ENCODE peak calls at places on chromosomes 1 and 21, in four cellular contexts. One of them, this sample, is unnamed.

GRCh38 chr1:33012165-33012564 is 24.5 kb downstream of the AK2 start:
- DNase-seq in HFF-Myc: no peak
- DNase-seq in B cell: no peak
- DNase-seq in K562: no peak
- DNase-seq in this sample: no peak

GRCh38 chr1:6179564-6180175 is 451 bp downstream of the CHD5 start:
- DNase-seq in K562: no peak
- DNase-seq in B cell: no peak
- DNase-seq in HFF-Myc: no peak
- DNase-seq in this sample: no peak

GRCh38 chr1:168708698-168709406 is 20.2 kb downstream of the DPT start:
- DNase-seq in HFF-Myc: no peak
- DNase-seq in B cell: no peak
- DNase-seq in K562: no peak
- DNase-seq in this sample: no peak

GRCh38 chr1:58702766-58703165 is 2.9 kb upstream of the MYSM1 start:
- DNase-seq in B cell: no peak
- DNase-seq in K562: no peak
- DNase-seq in HFF-Myc: no peak
- DNase-seq in this sample: no peak

GRCh38 chr1:214002472-214002871 is 14.7 kb downstream of the PROX1 start:
- DNase-seq in B cell: no peak
- DNase-seq in HFF-Myc: peak
- DNase-seq in K562: peak
- DNase-seq in this sample: no peak

GRCh38 chr1:164588388-164589341 is 29.7 kb downstream of the PBX1 start:
- DNase-seq in B cell: no peak
- DNase-seq in K562: no peak
- DNase-seq in HFF-Myc: peak
- DNase-seq in this sample: no peak

GRCh38 chr1:205373022-205373421 is 16.3 kb upstream of the KLHDC8A start:
- DNase-seq in K562: no peak
- DNase-seq in HFF-Myc: no peak
- DNase-seq in B cell: no peak
- DNase-seq in this sample: no peak

GRCh38 chr21:46431884-46432488 is 26.7 kb upstream of the DIP2A start:
- DNase-seq in HFF-Myc: no peak
- DNase-seq in K562: no peak
- DNase-seq in B cell: no peak
- DNase-seq in this sample: no peak

GRCh38 chr1:206808615-206809014 is 36.3 kb upstream of the IL10 start:
- DNase-seq in B cell: no peak
- DNase-seq in K562: peak
- DNase-seq in HFF-Myc: no peak
- DNase-seq in this sample: no peak

GRCh38 chr1:61400131-61400530 is 317.8 kb downstream of the NFIA start:
- DNase-seq in K562: no peak
- DNase-seq in HFF-Myc: no peak
- DNase-seq in B cell: no peak
- DNase-seq in this sample: no peak

GRCh38 chr21:45309069-45309521 is 21.4 kb upstream of the POFUT2 start:
- DNase-seq in B cell: no peak
- DNase-seq in K562: peak
- DNase-seq in HFF-Myc: no peak
- DNase-seq in this sample: no peak

GRCh38 chr1:44500181-44501021 is 95.3 kb downstream of the RNF220 start:
- DNase-seq in K562: peak
- DNase-seq in HFF-Myc: no peak
- DNase-seq in B cell: no peak
- DNase-seq in this sample: no peak

GRCh38 chr1:45979074-45979777 is 153.2 kb downstream of the PIK3R3 start:
- DNase-seq in HFF-Myc: no peak
- DNase-seq in K562: no peak
- DNase-seq in B cell: no peak
- DNase-seq in this sample: no peak

GRCh38 chr1:246597340-246597739 is 31.1 kb downstream of the CNST start:
- DNase-seq in HFF-Myc: peak
- DNase-seq in K562: no peak
- DNase-seq in B cell: no peak
- DNase-seq in this sample: no peak

GRCh38 chr1:173520799-173521198 is 43.7 kb downstream of the PRDX6 start:
- DNase-seq in K562: no peak
- DNase-seq in B cell: no peak
- DNase-seq in HFF-Myc: no peak
- DNase-seq in this sample: no peak

GRCh38 chr1:91428182-91428798 is 23.7 kb upstream of the HFM1 start:
- DNase-seq in K562: no peak
- DNase-seq in B cell: no peak
- DNase-seq in HFF-Myc: no peak
- DNase-seq in this sample: no peak

GRCh38 chr1:67566803-67567202 is 118.2 kb upstream of the GADD45A start:
- DNase-seq in HFF-Myc: no peak
- DNase-seq in B cell: no peak
- DNase-seq in K562: no peak
- DNase-seq in this sample: no peak

GRCh38 chr1:10479276-10479675 is 4.5 kb downstream of the PEX14 start:
- DNase-seq in K562: no peak
- DNase-seq in B cell: no peak
- DNase-seq in HFF-Myc: no peak
- DNase-seq in this sample: no peak

GRCh38 chr1:158037876-158038359 is 44.5 kb downstream of the KIRREL1 start:
- DNase-seq in B cell: no peak
- DNase-seq in K562: no peak
- DNase-seq in HFF-Myc: peak
- DNase-seq in this sample: no peak

GRCh38 chr1:203124546-203125317 is 2.8 kb upstream of the ADORA1 start:
- DNase-seq in B cell: no peak
- DNase-seq in K562: no peak
- DNase-seq in HFF-Myc: no peak
- DNase-seq in this sample: no peak

DNA sequence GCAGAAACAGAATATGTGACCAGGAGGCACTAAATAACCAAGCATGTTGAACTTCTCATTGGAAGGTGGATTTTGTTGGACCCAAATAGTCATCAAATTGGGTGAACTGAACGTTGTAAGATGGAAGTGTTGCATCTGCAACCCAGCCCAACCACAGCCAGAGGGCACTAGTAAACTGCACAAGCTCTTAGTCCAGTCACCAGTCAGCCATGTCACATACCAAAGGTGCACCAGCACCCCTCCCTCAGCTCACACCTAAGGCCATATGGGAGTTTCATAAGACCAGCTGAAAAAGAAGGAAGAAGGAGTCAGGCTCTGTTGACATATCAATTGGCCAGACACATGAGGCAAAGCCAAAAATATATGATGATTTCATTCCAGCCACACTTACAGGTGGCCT is 481.7 kb upstream of the NR5A2 start:
- DNase-seq in B cell: no peak
- DNase-seq in K562: no peak
- DNase-seq in HFF-Myc: no peak
- DNase-seq in this sample: no peak
- TF ChIP-seq CTCF in B cell: no peak
- TF ChIP-seq CTCF in K562: peak
- TF ChIP-seq CTCF in HFF-Myc: peak
- TF ChIP-seq CTCF in this sample: peak

GRCh38 chr1:237386362-237387143 is 344.6 kb downstream of the RYR2 start:
- DNase-seq in K562: peak
- DNase-seq in B cell: no peak
- DNase-seq in HFF-Myc: no peak
- DNase-seq in this sample: peak

GRCh38 chr1:237387144-237387505 is 345.1 kb downstream of the RYR2 start:
- DNase-seq in B cell: no peak
- DNase-seq in HFF-Myc: no peak
- DNase-seq in K562: no peak
- DNase-seq in this sample: no peak

GRCh38 chr1:237383825-237384612 is 342.0 kb downstream of the RYR2 start:
- DNase-seq in B cell: no peak
- DNase-seq in HFF-Myc: no peak
- DNase-seq in K562: no peak
- DNase-seq in this sample: no peak
- TF ChIP-seq CTCF in B cell: no peak
- TF ChIP-seq CTCF in HFF-Myc: no peak
- TF ChIP-seq CTCF in K562: no peak
- TF ChIP-seq CTCF in this sample: no peak

DNA sequence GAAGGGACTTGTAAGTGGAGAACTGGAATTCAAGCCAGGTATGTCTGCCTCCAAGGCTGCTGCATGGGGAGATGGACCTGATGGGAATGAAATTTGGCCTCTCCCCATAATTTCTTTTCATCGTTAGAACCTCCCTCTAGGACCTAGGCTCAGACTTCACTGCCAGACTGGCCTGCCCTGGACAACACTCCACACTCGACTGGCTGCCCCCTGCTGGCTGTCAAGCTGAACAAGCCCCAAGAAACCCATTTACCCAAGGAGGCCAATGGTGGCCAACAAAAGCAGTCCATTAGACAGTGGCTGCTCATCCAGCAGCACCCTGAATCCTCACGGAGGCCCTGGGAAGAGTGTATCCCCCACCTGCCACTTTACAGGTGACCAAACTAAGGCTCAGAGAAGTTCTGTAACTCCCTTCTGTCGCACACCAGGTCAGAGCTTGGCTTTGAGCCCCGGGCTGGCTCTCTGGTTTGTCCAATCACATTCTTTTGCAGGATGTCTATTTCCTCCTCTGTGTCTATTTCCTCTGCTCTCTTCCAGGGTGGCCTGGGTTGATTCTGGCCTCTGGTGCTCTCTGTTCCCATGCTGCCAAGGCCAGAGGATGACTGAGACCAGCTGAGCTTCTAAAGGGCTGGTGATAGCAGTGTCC is 3.8 kb downstream of the RNF186 start:
- DNase-seq in K562: peak
- DNase-seq in HFF-Myc: no peak
- DNase-seq in B cell: peak
- DNase-seq in this sample: peak
- TF ChIP-seq CTCF in K562: peak
- TF ChIP-seq CTCF in HFF-Myc: peak
- TF ChIP-seq CTCF in B cell: peak
- TF ChIP-seq CTCF in this sample: peak

GRCh38 chr21:36429672-36430546 is 44.7 kb downstream of the CHAF1B start:
- DNase-seq in K562: peak
- DNase-seq in B cell: peak
- DNase-seq in HFF-Myc: peak
- DNase-seq in this sample: peak
- TF ChIP-seq CTCF in K562: peak
- TF ChIP-seq CTCF in B cell: no peak
- TF ChIP-seq CTCF in HFF-Myc: no peak
- TF ChIP-seq CTCF in this sample: no peak

GRCh38 chr1:56301791-56302190 is 277.6 kb downstream of the PLPP3 start:
- DNase-seq in K562: no peak
- DNase-seq in HFF-Myc: peak
- DNase-seq in B cell: no peak
- DNase-seq in this sample: no peak

GRCh38 chr1:56297191-56297590 is 282.2 kb downstream of the PLPP3 start:
- DNase-seq in K562: no peak
- DNase-seq in HFF-Myc: no peak
- DNase-seq in B cell: no peak
- DNase-seq in this sample: no peak

GRCh38 chr1:56297948-56298347 is 281.4 kb downstream of the PLPP3 start:
- DNase-seq in HFF-Myc: no peak
- DNase-seq in K562: no peak
- DNase-seq in B cell: no peak
- DNase-seq in this sample: no peak

GRCh38 chr1:56295949-56296929 is 283.1 kb downstream of the PLPP3 start:
- DNase-seq in K562: no peak
- DNase-seq in B cell: no peak
- DNase-seq in HFF-Myc: no peak
- DNase-seq in this sample: no peak

GRCh38 chr1:56298866-56299265 is 280.5 kb downstream of the PLPP3 start:
- DNase-seq in K562: no peak
- DNase-seq in HFF-Myc: no peak
- DNase-seq in B cell: no peak
- DNase-seq in this sample: no peak
- TF ChIP-seq CTCF in K562: no peak
- TF ChIP-seq CTCF in HFF-Myc: no peak
- TF ChIP-seq CTCF in B cell: no peak
- TF ChIP-seq CTCF in this sample: no peak

GRCh38 chr21:14376854-14377253 is 6.1 kb downstream of the HSPA13 start:
- DNase-seq in K562: no peak
- DNase-seq in HFF-Myc: no peak
- DNase-seq in B cell: no peak
- DNase-seq in this sample: no peak
- TF ChIP-seq CTCF in K562: peak
- TF ChIP-seq CTCF in HFF-Myc: no peak
- TF ChIP-seq CTCF in B cell: no peak
- TF ChIP-seq CTCF in this sample: no peak

DNA sequence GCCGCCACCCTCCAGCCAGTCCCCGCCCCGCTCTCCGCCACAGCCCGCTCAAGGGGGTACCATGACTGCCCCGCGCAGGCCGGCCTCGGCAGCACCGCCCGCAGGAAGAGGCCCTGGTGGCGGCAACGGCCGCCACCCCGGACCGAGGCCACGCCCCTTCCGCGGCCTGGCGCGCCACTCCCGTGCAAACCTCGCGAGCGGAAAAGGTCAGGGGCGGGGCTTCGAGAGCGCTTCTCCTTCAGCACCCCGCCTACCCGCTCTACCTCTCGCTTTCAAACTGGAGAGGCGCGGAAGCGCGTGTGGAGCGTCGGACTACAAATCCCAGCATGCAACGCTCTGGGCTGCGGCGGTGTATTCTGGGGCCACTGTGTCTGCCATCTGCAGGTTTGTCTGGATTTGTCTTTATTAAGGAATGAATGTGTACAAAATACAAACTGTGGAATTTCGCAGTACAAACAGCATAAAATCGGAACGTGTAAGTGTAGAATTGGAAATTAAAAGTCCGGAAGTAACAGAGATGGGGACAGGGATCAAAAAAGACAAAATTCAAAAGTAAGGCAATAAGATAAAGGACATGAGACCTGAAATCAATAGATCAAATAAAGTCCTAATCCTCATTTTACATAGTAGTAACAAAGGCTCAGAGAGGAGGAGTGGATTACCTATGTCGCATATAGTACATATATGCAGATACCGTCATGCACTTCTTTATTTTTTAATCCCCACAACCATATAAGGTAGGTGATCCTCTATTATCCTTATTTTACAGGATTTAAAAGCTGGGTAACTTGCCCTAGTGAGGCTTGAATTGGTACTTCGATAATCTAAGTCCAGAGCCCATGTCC is 464 bp upstream of the ADSS2 start:
- DNase-seq in HFF-Myc: peak
- DNase-seq in K562: peak
- DNase-seq in B cell: peak
- DNase-seq in this sample: peak
- TF ChIP-seq CTCF in HFF-Myc: peak
- TF ChIP-seq CTCF in K562: peak
- TF ChIP-seq CTCF in B cell: peak
- TF ChIP-seq CTCF in this sample: peak

GRCh38 chr21:32200029-32200428 is 78.8 kb downstream of the MIS18A start:
- DNase-seq in K562: no peak
- DNase-seq in HFF-Myc: no peak
- DNase-seq in B cell: no peak
- DNase-seq in this sample: no peak

GRCh38 chr21:32196001-32196400 is 82.8 kb downstream of the MIS18A start:
- DNase-seq in K562: no peak
- DNase-seq in HFF-Myc: no peak
- DNase-seq in B cell: no peak
- DNase-seq in this sample: no peak

GRCh38 chr21:32193066-32193465 is 85.8 kb downstream of the MIS18A start:
- DNase-seq in B cell: no peak
- DNase-seq in K562: no peak
- DNase-seq in HFF-Myc: no peak
- DNase-seq in this sample: no peak

GRCh38 chr21:32203877-32204480 is 74.9 kb downstream of the MIS18A start:
- DNase-seq in B cell: no peak
- DNase-seq in HFF-Myc: no peak
- DNase-seq in K562: no peak
- DNase-seq in this sample: no peak

GRCh38 chr21:32198369-32198768 is 80.5 kb downstream of the MIS18A start:
- DNase-seq in B cell: no peak
- DNase-seq in K562: no peak
- DNase-seq in HFF-Myc: no peak
- DNase-seq in this sample: no peak
- TF ChIP-seq CTCF in B cell: no peak
- TF ChIP-seq CTCF in K562: no peak
- TF ChIP-seq CTCF in HFF-Myc: no peak
- TF ChIP-seq CTCF in this sample: no peak

This sample was measured in GM10248.